ENCODE peak calls at places on chromosomes 6 and 20, in nine cellular contexts. A is HCT116, T is PC-3, U is neural progenitor cell, C is OCI-LY7, Z is GM23338, L is MM.1S, P is GM23248, V is SK-N-SH. N is an unnamed sample.

GRCh38 chr6:39610229-39610628 is 115.0 kb downstream of the KIF6 start:
- DNase-seq in A (no peak), T (no peak), U (no peak), C (no peak), Z (peak; percentile 28), L (no peak), P (peak; percentile 38), V (no peak), N (peak; percentile 29)

GRCh38 chr20:10488436-10489053 is 53.4 kb downstream of the SLX4IP start:
- DNase-seq in A (no peak), T (no peak), U (no peak), C (no peak), Z (no peak), L (no peak), P (no peak), V (no peak), N (no peak)

GRCh38 chr6:44733868-44734267 is 346.4 kb downstream of the CDC5L start:
- DNase-seq in A (no peak), T (no peak), U (no peak), C (no peak), Z (no peak), L (no peak), P (no peak), V (no peak), N (no peak)

GRCh38 chr20:41570552-41570951 is 47.6 kb downstream of the CHD6 start:
- DNase-seq in A (no peak), T (no peak), U (no peak), C (no peak), Z (no peak), L (no peak), P (peak; percentile 21), V (no peak), N (peak; percentile 7)

GRCh38 chr20:43994486-43995100 is 79.9 kb downstream of the TOX2 start:
- DNase-seq in A (no peak), T (peak; percentile 65), U (no peak), C (no peak), Z (no peak), L (no peak), P (peak; percentile 60), V (peak; percentile 52), N (no peak)

GRCh38 chr6:118216751-118217150 is 309.7 kb downstream of the SLC35F1 start:
- DNase-seq in A (no peak), T (peak; percentile 50), U (no peak), C (no peak), Z (no peak), L (no peak), P (peak; percentile 74), V (no peak), N (no peak)

GRCh38 chr6:29531668-29532067 is 27.9 kb downstream of the UBD start:
- DNase-seq in A (no peak), T (peak; percentile 4), U (no peak), C (no peak), Z (no peak), L (no peak), P (peak; percentile 13), V (no peak), N (no peak)

GRCh38 chr6:41572613-41573012 is 26.4 kb downstream of the FOXP4 start:
- DNase-seq in A (no peak), T (no peak), U (no peak), C (no peak), Z (no peak), L (no peak), P (no peak), V (no peak), N (no peak)

GRCh38 chr6:107360476-107360875 is 98.9 kb downstream of the PDSS2 start:
- DNase-seq in A (no peak), T (no peak), U (no peak), C (no peak), Z (no peak), L (no peak), P (peak; percentile 42), V (no peak), N (no peak)

GRCh38 chr6:11279213-11279780 is 46.8 kb upstream of the NEDD9 start:
- DNase-seq in A (no peak), T (no peak), U (no peak), C (no peak), Z (no peak), L (no peak), P (peak; percentile 46), V (no peak), N (no peak)

GRCh38 chr20:10078403-10078802 is 43.6 kb downstream of the ANKEF1 start:
- DNase-seq in A (no peak), T (no peak), U (no peak), C (no peak), Z (no peak), L (no peak), P (no peak), V (no peak), N (no peak)

GRCh38 chr20:6590891-6591679 is 176.4 kb upstream of the BMP2 start:
- DNase-seq in A (no peak), T (peak; percentile 98), U (no peak), C (no peak), Z (no peak), L (no peak), P (peak; percentile 90), V (no peak), N (no peak)

GRCh38 chr6:79498842-79499241 is 38.4 kb downstream of the LCA5 start:
- DNase-seq in A (no peak), T (no peak), U (no peak), C (no peak), Z (no peak), L (no peak), P (peak; percentile 4), V (no peak), N (no peak)

GRCh38 chr6:169207482-169207881 is 46.2 kb downstream of the THBS2 start:
- DNase-seq in A (no peak), T (no peak), U (no peak), C (no peak), Z (no peak), L (no peak), P (no peak), V (no peak), N (no peak)

GRCh38 chr6:144066745-144067484 is 28.5 kb downstream of the SF3B5 start:
- DNase-seq in A (no peak), T (no peak), U (no peak), C (no peak), Z (no peak), L (peak; percentile 41), P (no peak), V (no peak), N (no peak)

DNA sequence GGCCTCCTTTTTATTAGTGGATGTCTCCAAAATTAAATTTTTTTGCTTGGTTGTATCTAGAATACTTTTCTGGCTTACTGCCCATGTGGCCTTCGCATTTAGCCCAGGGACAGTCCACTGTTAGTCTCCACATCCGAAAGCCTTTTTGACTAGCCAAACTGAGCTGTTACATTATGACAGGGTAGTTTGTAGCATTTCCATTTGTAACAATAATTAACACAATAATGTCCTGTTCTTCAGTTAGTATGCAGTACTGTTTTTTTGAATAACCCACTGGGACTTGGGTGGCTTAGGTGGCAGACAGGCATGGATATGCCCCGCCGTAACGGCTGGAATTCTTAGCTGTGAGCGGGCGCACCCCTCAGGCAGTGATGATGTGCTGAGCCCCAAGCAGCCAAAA is 12.7 kb upstream of the BTN3A2 start:
- DNase-seq in A (no peak), T (no peak), U (no peak), C (no peak), Z (no peak), L (no peak), P (no peak), V (no peak), N (no peak)
- H3K4me2 ChIP-seq in A (no peak overlapping the region), T (no peak overlapping the region), U (no peak overlapping the region), C (no peak overlapping the region), Z (no peak overlapping the region), L (no peak overlapping the region), P (no peak overlapping the region), V (peak overlapping the region; percentile 21), N (no peak overlapping the region)

DNA sequence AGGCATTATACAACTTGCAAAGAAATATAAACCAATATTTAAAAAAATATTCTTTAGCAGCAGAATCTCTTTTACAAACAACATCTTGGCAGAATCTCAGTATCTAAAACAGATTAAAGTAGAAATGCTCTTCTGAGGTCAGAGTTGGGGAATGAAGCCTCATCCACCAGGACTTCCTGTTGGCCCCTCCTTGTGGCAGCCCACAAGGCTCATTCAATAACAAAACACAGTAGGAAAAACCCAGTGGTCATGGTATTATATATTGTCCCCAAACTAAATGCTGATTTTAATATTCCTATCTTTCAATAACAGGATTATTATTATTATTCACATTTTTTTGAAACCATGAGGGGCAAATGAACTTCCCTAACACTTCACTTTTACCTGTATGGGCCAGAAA is 368.6 kb downstream of the BTBD9 start:
- DNase-seq in A (no peak), T (no peak), U (no peak), C (no peak), Z (no peak), L (no peak), P (peak; percentile 49), V (no peak), N (no peak)
- H2AFZ ChIP-seq in A (no peak overlapping the region), T (no peak overlapping the region), U (no peak overlapping the region), C (no peak overlapping the region), Z (no peak overlapping the region), L (no peak overlapping the region), P (no peak overlapping the region), V (no peak overlapping the region), N (no peak overlapping the region)

GRCh38 chr6:153215242-153215641 is 84.2 kb upstream of the RGS17 start:
- DNase-seq in A (no peak), T (peak; percentile 4), U (no peak), C (no peak), Z (peak; percentile 17), L (no peak), P (no peak), V (no peak), N (no peak)
- TF ChIP-seq EZH2phosphoT487 in A (no peak), T (no peak), U (no peak), C (no peak), Z (no peak), L (no peak), P (no peak), V (no peak), N (no peak)

GRCh38 chr20:19407731-19408130 is 195.3 kb downstream of the SLC24A3 start:
- DNase-seq in A (no peak), T (peak; percentile 45), U (no peak), C (no peak), Z (peak; percentile 11), L (no peak), P (no peak), V (no peak), N (peak; percentile 31)

GRCh38 chr20:19405958-19406357 is 193.5 kb downstream of the SLC24A3 start:
- DNase-seq in A (no peak), T (no peak), U (no peak), C (no peak), Z (no peak), L (no peak), P (no peak), V (no peak), N (no peak)

GRCh38 chr20:19403549-19403948 is 191.1 kb downstream of the SLC24A3 start:
- DNase-seq in A (no peak), T (no peak), U (no peak), C (no peak), Z (peak; percentile 28), L (no peak), P (no peak), V (no peak), N (no peak)

GRCh38 chr20:19406371-19406770 is 193.9 kb downstream of the SLC24A3 start:
- DNase-seq in A (no peak), T (no peak), U (no peak), C (no peak), Z (no peak), L (no peak), P (no peak), V (no peak), N (no peak)

DNA sequence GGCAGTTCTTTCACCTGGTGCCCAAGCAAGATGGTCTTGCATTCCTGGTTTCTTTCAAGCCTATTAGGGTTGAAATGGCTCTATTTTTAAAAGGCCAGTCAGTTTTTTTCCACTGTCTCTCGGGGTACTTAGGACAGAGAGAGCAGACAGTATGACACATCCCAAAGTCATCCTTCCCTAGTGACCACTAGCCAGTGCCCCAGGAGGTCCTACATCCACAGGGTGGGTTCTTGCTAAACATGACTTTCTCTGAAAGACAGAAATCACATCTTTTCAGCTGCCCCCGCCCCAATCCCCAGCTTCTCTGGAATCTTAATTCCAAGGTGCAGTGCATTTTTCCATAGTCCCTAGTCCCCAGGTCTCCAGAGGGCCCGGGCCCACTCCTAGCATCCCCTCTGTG is 192.4 kb downstream of the SLC24A3 start:
- DNase-seq in A (no peak), T (no peak), U (no peak), C (no peak), Z (no peak), L (no peak), P (no peak), V (no peak), N (no peak)
- H3K4me2 ChIP-seq in A (no peak overlapping the region), T (no peak overlapping the region), U (no peak overlapping the region), C (no peak overlapping the region), Z (no peak overlapping the region), L (no peak overlapping the region), P (no peak overlapping the region), V (no peak overlapping the region), N (no peak overlapping the region)